ENCODE peak calls at places on chromosome 5, in eight cellular contexts. H, C, A, K, N, B, D and Y are unnamed samples.
A peak's percentile ranks its signal among the peaks of the same experiment; 100 is the strongest.

GRCh38 chr5:119282628-119283027 is 73.2 kb upstream of the TNFAIP8 start:
- DNase-seq in H (no peak), C (no peak), A (no peak), K (no peak), N (no peak), B (no peak), D (no peak), Y (no peak)

GRCh38 chr5:100517301-100517974 is 17.7 kb upstream of the FAM174A start:
- DNase-seq in H (no peak), C (no peak), A (no peak), K (no peak), N (no peak), B (no peak), D (no peak), Y (no peak)

GRCh38 chr5:38650540-38651275 is 94.3 kb upstream of the LIFR start:
- DNase-seq in H (no peak), C (no peak), A (no peak), K (no peak), N (no peak), B (no peak), D (peak; percentile 28), Y (no peak)

GRCh38 chr5:175640108-175640507 is 17.8 kb upstream of the HRH2 start:
- DNase-seq in H (no peak), C (no peak), A (no peak), K (no peak), N (no peak), B (no peak), D (no peak), Y (no peak)

GRCh38 chr5:6348476-6349000 is 29.8 kb downstream of the MED10 start:
- DNase-seq in H (peak; percentile 55), C (no peak), A (no peak), K (no peak), N (no peak), B (no peak), D (no peak), Y (no peak)

GRCh38 chr5:135441919-135442318 is 5.2 kb downstream of the DCANP1 start:
- DNase-seq in H (no peak), C (no peak), A (no peak), K (no peak), N (no peak), B (peak; percentile 22), D (no peak), Y (no peak)

GRCh38 chr5:132853323-132853722 is 12.9 kb downstream of the GDF9 start:
- DNase-seq in H (no peak), C (no peak), A (no peak), K (no peak), N (no peak), B (no peak), D (no peak), Y (no peak)

GRCh38 chr5:173321886-173322285 is 6.3 kb downstream of the STC2 start:
- DNase-seq in H (no peak), C (peak; percentile 86), A (no peak), K (no peak), N (no peak), B (no peak), D (no peak), Y (no peak)

GRCh38 chr5:171116711-171117110 is 192.3 kb upstream of the TLX3 start:
- DNase-seq in H (no peak), C (no peak), A (no peak), K (no peak), N (no peak), B (no peak), D (no peak), Y (no peak)

GRCh38 chr5:137220523-137220927 is 278.6 kb downstream of the SPOCK1 start:
- DNase-seq in H (no peak), C (peak; percentile 84), A (no peak), K (no peak), N (peak; percentile 76), B (no peak), D (peak; percentile 80), Y (no peak)

GRCh38 chr5:37637165-37637845 is 202.5 kb downstream of the GDNF start:
- DNase-seq in H (no peak), C (peak; percentile 15), A (no peak), K (peak; percentile 53), N (no peak), B (no peak), D (no peak), Y (no peak)

GRCh38 chr5:141369994-141370848 is at the start of gene PCDHGB3:
- DNase-seq in H (no peak), C (peak; percentile 73), A (peak; percentile 15), K (no peak), N (no peak), B (no peak), D (peak; percentile 19), Y (no peak)

GRCh38 chr5:120873083-120873482 is 409.0 kb downstream of the PRR16 start:
- DNase-seq in H (no peak), C (peak; percentile 25), A (no peak), K (no peak), N (no peak), B (no peak), D (peak; percentile 73), Y (no peak)

GRCh38 chr5:14036947-14037346 is 92.5 kb upstream of the DNAH5 start:
- DNase-seq in H (no peak), C (no peak), A (no peak), K (no peak), N (no peak), B (no peak), D (peak; percentile 29), Y (no peak)

GRCh38 chr5:112685386-112685785 is 52.3 kb upstream of the APC start:
- DNase-seq in H (no peak), C (peak; percentile 51), A (no peak), K (no peak), N (no peak), B (no peak), D (no peak), Y (no peak)

GRCh38 chr5:119578937-119579336 is 50.4 kb upstream of the FAM170A start:
- DNase-seq in H (no peak), C (peak; percentile 6), A (no peak), K (no peak), N (peak; percentile 70), B (no peak), D (no peak), Y (no peak)

GRCh38 chr5:147567917-147568598 is 58.2 kb upstream of the DPYSL3 start:
- DNase-seq in H (no peak), C (peak; percentile 80), A (no peak), K (peak; percentile 53), N (no peak), B (no peak), D (peak; percentile 68), Y (no peak)

GRCh38 chr5:142872795-142873194 is 102.6 kb downstream of the ARHGAP26 start:
- DNase-seq in H (no peak), C (no peak), A (no peak), K (no peak), N (peak; percentile 42), B (no peak), D (peak; percentile 17), Y (no peak)

GRCh38 chr5:16570121-16570815 is 46.5 kb downstream of the RETREG1 start:
- DNase-seq in H (no peak), C (peak; percentile 38), A (no peak), K (no peak), N (no peak), B (no peak), D (peak; percentile 36), Y (no peak)

GRCh38 chr5:149544199-149544472 is 7.1 kb downstream of the CSNK1A1 start:
- DNase-seq in H (no peak), C (no peak), A (no peak), K (no peak), N (no peak), B (no peak), D (no peak), Y (no peak)
- H3K4me3 ChIP-seq in H (peak overlapping the region; percentile 1), C (no peak overlapping the region), A (no peak overlapping the region), K (no peak overlapping the region), N (no peak overlapping the region), B (no peak overlapping the region), D (no peak overlapping the region), Y (no peak overlapping the region)

DNA sequence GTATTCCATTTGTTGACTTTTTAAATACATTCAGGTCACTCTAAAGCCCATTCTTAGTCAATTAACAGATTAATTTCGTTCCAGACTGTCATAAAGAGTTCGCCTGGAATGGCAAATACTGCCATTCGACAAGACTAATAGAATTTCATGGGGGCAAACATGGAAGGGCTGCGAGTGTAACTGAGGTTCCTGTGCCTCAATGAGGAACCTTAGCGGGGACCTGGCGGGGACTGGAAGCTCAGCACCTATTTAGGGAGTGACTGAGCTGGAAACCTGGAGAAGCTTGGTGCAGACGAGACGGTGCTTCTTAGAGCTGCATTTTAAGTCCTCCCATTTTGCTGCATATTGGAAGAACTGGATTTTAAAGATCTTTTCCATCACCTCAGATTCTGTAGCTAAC is 3.4 kb downstream of the VCAN start:
- DNase-seq in H (peak; percentile 61), C (no peak), A (no peak), K (no peak), N (no peak), B (no peak), D (peak; percentile 45), Y (no peak)
- H3K4me3 ChIP-seq in H (peak overlapping the region; percentile 77), C (peak overlapping the region; percentile 82), A (no peak overlapping the region), K (peak overlapping the region; percentile 92), N (peak overlapping the region; percentile 62), B (peak overlapping the region; percentile 36), D (peak overlapping the region; percentile 94), Y (peak overlapping the region; percentile 65)

GRCh38 chr5:149412783-149413476 is 33.8 kb upstream of the IL17B start:
- DNase-seq in H (peak; percentile 87), C (peak; percentile 43), A (no peak), K (no peak), N (no peak), B (peak; percentile 77), D (no peak), Y (no peak)
- H3K4me3 ChIP-seq in H (peak overlapping the region; percentile 66), C (peak overlapping the region; percentile 99), A (no peak overlapping the region), K (peak overlapping the region; percentile 75), N (no peak overlapping the region), B (peak overlapping the region; percentile 97), D (peak overlapping the region; percentile 20), Y (peak overlapping the region; percentile 67)

DNA sequence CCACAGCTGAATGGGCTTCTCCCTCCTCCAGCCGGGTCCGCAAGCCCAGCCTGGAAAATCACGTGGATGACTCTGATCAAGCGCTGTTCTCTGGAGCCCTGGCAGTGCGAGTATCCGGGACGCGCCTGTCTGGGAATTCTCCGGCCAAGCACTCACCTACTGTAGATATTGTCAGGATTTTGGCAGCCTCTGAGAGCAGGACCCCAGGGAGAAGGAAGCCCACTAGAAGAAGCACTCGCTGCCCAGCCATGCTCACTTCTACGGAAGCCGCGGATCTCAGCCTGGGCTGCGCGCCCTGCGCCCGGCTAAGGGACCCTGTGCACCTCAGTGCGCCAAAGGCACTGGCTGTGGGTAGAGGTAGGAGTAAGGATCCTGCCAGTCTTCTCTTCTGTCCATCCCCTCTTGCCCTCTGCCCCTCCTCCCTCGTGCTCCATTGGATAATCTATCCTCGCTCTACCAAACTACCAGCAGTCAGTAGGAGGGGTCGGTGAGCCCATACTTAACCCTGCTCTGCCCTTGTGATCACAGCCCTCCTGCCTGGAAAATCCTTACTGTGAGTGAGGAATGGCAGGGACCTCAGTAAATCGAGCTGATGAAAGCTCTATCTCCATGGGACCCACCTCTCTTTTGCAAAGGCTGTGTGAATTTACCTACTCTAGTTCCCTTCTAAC is at the start of gene UGT3A2:
- DNase-seq in H (no peak), C (no peak), A (no peak), K (no peak), N (no peak), B (no peak), D (no peak), Y (no peak)
- H3K4me3 ChIP-seq in H (no peak within 1 kb of the TSS), C (no peak within 1 kb of the TSS), A (no peak within 1 kb of the TSS), K (no peak within 1 kb of the TSS), N (no peak within 1 kb of the TSS), B (no peak within 1 kb of the TSS), D (peak within 1 kb of the TSS; percentile 12), Y (peak within 1 kb of the TSS; percentile 37)

GRCh38 chr5:54646285-54647101 is 128.9 kb downstream of the SNX18 start:
- DNase-seq in H (peak; percentile 94), C (peak; percentile 85), A (peak; percentile 42), K (peak; percentile 59), N (no peak), B (peak; percentile 84), D (peak; percentile 54), Y (no peak)
- H3K4me3 ChIP-seq in H (peak overlapping the region; percentile 36), C (peak overlapping the region; percentile 23), A (peak overlapping the region; percentile 37), K (peak overlapping the region; percentile 5), N (no peak overlapping the region), B (no peak overlapping the region), D (peak overlapping the region; percentile 37), Y (peak overlapping the region; percentile 21)